ENCODE peak calls at places on chromosomes 1 and 21, in six cellular contexts. U, F, L, T, D and Q are unnamed samples.

GRCh38 chr1:40703316-40703715 is 11.8 kb downstream of the NFYC start:
- DNase-seq in U (no peak), F (no peak), L (no peak), T (no peak), D (no peak), Q (peak)

GRCh38 chr1:31617917-31618746 is 643 bp downstream of the HCRTR1 start:
- DNase-seq in U (peak), F (peak), L (peak), T (no peak), D (no peak), Q (no peak)

GRCh38 chr1:228984107-228984506 is 248.8 kb downstream of the RHOU start:
- DNase-seq in U (no peak), F (no peak), L (no peak), T (no peak), D (no peak), Q (no peak)

GRCh38 chr1:21594495-21594894 is 74.7 kb downstream of the RAP1GAP start:
- DNase-seq in U (no peak), F (no peak), L (no peak), T (no peak), D (no peak), Q (no peak)

GRCh38 chr1:186828612-186829542 is at the start of gene PLA2G4A:
- DNase-seq in U (no peak), F (no peak), L (no peak), T (no peak), D (peak), Q (peak)

GRCh38 chr21:41677671-41678015 is 89.2 kb downstream of the RIPK4 start:
- DNase-seq in U (no peak), F (no peak), L (no peak), T (no peak), D (no peak), Q (peak)

GRCh38 chr1:1423245-1423597 is 2.1 kb upstream of the ANKRD65 start:
- DNase-seq in U (no peak), F (no peak), L (no peak), T (no peak), D (no peak), Q (no peak)

GRCh38 chr21:29074783-29075182 is 1.3 kb upstream of the CCT8 start:
- DNase-seq in U (no peak), F (no peak), L (no peak), T (no peak), D (no peak), Q (no peak)

GRCh38 chr1:167251482-167251881 is 30.8 kb downstream of the POU2F1 start:
- DNase-seq in U (no peak), F (no peak), L (no peak), T (no peak), D (no peak), Q (no peak)